ENCODE peak calls at places on chromosomes 13 and 19, in seven cellular contexts. One of them, this sample, is unnamed.

GRCh38 chr19:40392894-40393517 is 3.0 kb upstream of the HIPK4 start:
- DNase-seq in AG04449: no peak
- DNase-seq in lower lobe of right lung: peak
- DNase-seq in progenitor cell of endocrine pancreas: no peak
- DNase-seq in activated CD8-positive, alpha-beta T cell treated with anti-CD3 and anti-CD28 coated beads for 36 hours: no peak
- DNase-seq in PC-3: peak
- DNase-seq in tibial artery: no peak
- DNase-seq in this sample: no peak

GRCh38 chr19:35144600-35145436 is 1.8 kb downstream of the FXYD7 start:
- DNase-seq in tibial artery: no peak
- DNase-seq in progenitor cell of endocrine pancreas: no peak
- DNase-seq in activated CD8-positive, alpha-beta T cell treated with anti-CD3 and anti-CD28 coated beads for 36 hours: no peak
- DNase-seq in PC-3: peak
- DNase-seq in lower lobe of right lung: no peak
- DNase-seq in AG04449: no peak
- DNase-seq in this sample: no peak

GRCh38 chr19:1767464-1767933 is 14.2 kb downstream of the ONECUT3 start:
- DNase-seq in progenitor cell of endocrine pancreas: peak
- DNase-seq in tibial artery: no peak
- DNase-seq in AG04449: no peak
- DNase-seq in lower lobe of right lung: no peak
- DNase-seq in activated CD8-positive, alpha-beta T cell treated with anti-CD3 and anti-CD28 coated beads for 36 hours: peak
- DNase-seq in PC-3: peak
- DNase-seq in this sample: peak

GRCh38 chr19:1027953-1028902 is 1.8 kb downstream of the CNN2 start:
- DNase-seq in tibial artery: peak
- DNase-seq in activated CD8-positive, alpha-beta T cell treated with anti-CD3 and anti-CD28 coated beads for 36 hours: peak
- DNase-seq in progenitor cell of endocrine pancreas: peak
- DNase-seq in lower lobe of right lung: peak
- DNase-seq in AG04449: peak
- DNase-seq in PC-3: peak
- DNase-seq in this sample: peak

GRCh38 chr19:33988601-33989000 is 183.7 kb upstream of the LSM14A start:
- DNase-seq in PC-3: no peak
- DNase-seq in lower lobe of right lung: no peak
- DNase-seq in progenitor cell of endocrine pancreas: no peak
- DNase-seq in AG04449: no peak
- DNase-seq in activated CD8-positive, alpha-beta T cell treated with anti-CD3 and anti-CD28 coated beads for 36 hours: no peak
- DNase-seq in tibial artery: no peak
- DNase-seq in this sample: no peak

GRCh38 chr19:45114116-45114515 is 21.1 kb downstream of the PPP1R37 start:
- DNase-seq in lower lobe of right lung: no peak
- DNase-seq in progenitor cell of endocrine pancreas: no peak
- DNase-seq in PC-3: no peak
- DNase-seq in tibial artery: no peak
- DNase-seq in activated CD8-positive, alpha-beta T cell treated with anti-CD3 and anti-CD28 coated beads for 36 hours: no peak
- DNase-seq in AG04449: no peak
- DNase-seq in this sample: no peak

GRCh38 chr19:38596057-38596981 is 21.4 kb downstream of the MAP4K1 start:
- DNase-seq in AG04449: no peak
- DNase-seq in tibial artery: no peak
- DNase-seq in PC-3: peak
- DNase-seq in progenitor cell of endocrine pancreas: peak
- DNase-seq in activated CD8-positive, alpha-beta T cell treated with anti-CD3 and anti-CD28 coated beads for 36 hours: peak
- DNase-seq in lower lobe of right lung: peak
- DNase-seq in this sample: no peak

GRCh38 chr19:57282011-57282636 is 1.8 kb downstream of the ZNF460 start:
- DNase-seq in lower lobe of right lung: no peak
- DNase-seq in AG04449: no peak
- DNase-seq in PC-3: peak
- DNase-seq in tibial artery: no peak
- DNase-seq in activated CD8-positive, alpha-beta T cell treated with anti-CD3 and anti-CD28 coated beads for 36 hours: peak
- DNase-seq in progenitor cell of endocrine pancreas: no peak
- DNase-seq in this sample: peak

GRCh38 chr13:59883885-59884284 is 279.8 kb downstream of the DIAPH3 start:
- DNase-seq in activated CD8-positive, alpha-beta T cell treated with anti-CD3 and anti-CD28 coated beads for 36 hours: no peak
- DNase-seq in lower lobe of right lung: no peak
- DNase-seq in PC-3: no peak
- DNase-seq in AG04449: no peak
- DNase-seq in tibial artery: no peak
- DNase-seq in progenitor cell of endocrine pancreas: no peak
- DNase-seq in this sample: no peak

GRCh38 chr19:31548941-31549340 is 199.7 kb upstream of the TSHZ3 start:
- DNase-seq in lower lobe of right lung: no peak
- DNase-seq in AG04449: no peak
- DNase-seq in tibial artery: no peak
- DNase-seq in PC-3: no peak
- DNase-seq in activated CD8-positive, alpha-beta T cell treated with anti-CD3 and anti-CD28 coated beads for 36 hours: no peak
- DNase-seq in progenitor cell of endocrine pancreas: no peak
- DNase-seq in this sample: no peak

GRCh38 chr13:74975122-74975521 is 506.8 kb downstream of the TBC1D4 start:
- DNase-seq in progenitor cell of endocrine pancreas: no peak
- DNase-seq in tibial artery: no peak
- DNase-seq in PC-3: no peak
- DNase-seq in activated CD8-positive, alpha-beta T cell treated with anti-CD3 and anti-CD28 coated beads for 36 hours: no peak
- DNase-seq in AG04449: no peak
- DNase-seq in lower lobe of right lung: no peak
- DNase-seq in this sample: no peak

GRCh38 chr19:7742991-7743390 is 4.3 kb downstream of the CD209 start:
- DNase-seq in AG04449: no peak
- DNase-seq in progenitor cell of endocrine pancreas: no peak
- DNase-seq in tibial artery: no peak
- DNase-seq in lower lobe of right lung: no peak
- DNase-seq in activated CD8-positive, alpha-beta T cell treated with anti-CD3 and anti-CD28 coated beads for 36 hours: no peak
- DNase-seq in PC-3: no peak
- DNase-seq in this sample: no peak

GRCh38 chr13:102774210-102774560 is 599 bp upstream of the TEX30 start:
- DNase-seq in progenitor cell of endocrine pancreas: no peak
- DNase-seq in tibial artery: no peak
- DNase-seq in activated CD8-positive, alpha-beta T cell treated with anti-CD3 and anti-CD28 coated beads for 36 hours: peak
- DNase-seq in AG04449: no peak
- DNase-seq in PC-3: no peak
- DNase-seq in lower lobe of right lung: no peak
- DNase-seq in this sample: no peak

GRCh38 chr13:52070929-52071523 is 46.5 kb downstream of the UTP14C start:
- DNase-seq in AG04449: no peak
- DNase-seq in lower lobe of right lung: no peak
- DNase-seq in activated CD8-positive, alpha-beta T cell treated with anti-CD3 and anti-CD28 coated beads for 36 hours: peak
- DNase-seq in progenitor cell of endocrine pancreas: no peak
- DNase-seq in tibial artery: no peak
- DNase-seq in PC-3: no peak
- DNase-seq in this sample: peak

GRCh38 chr13:91401916-91402315 is 3.5 kb downstream of the GPC5 start:
- DNase-seq in tibial artery: no peak
- DNase-seq in AG04449: no peak
- DNase-seq in lower lobe of right lung: no peak
- DNase-seq in progenitor cell of endocrine pancreas: no peak
- DNase-seq in activated CD8-positive, alpha-beta T cell treated with anti-CD3 and anti-CD28 coated beads for 36 hours: no peak
- DNase-seq in PC-3: no peak
- DNase-seq in this sample: no peak

GRCh38 chr13:109152311-109152820 is 523.0 kb downstream of the MYO16 start:
- DNase-seq in progenitor cell of endocrine pancreas: no peak
- DNase-seq in PC-3: no peak
- DNase-seq in activated CD8-positive, alpha-beta T cell treated with anti-CD3 and anti-CD28 coated beads for 36 hours: no peak
- DNase-seq in tibial artery: no peak
- DNase-seq in AG04449: no peak
- DNase-seq in lower lobe of right lung: no peak
- DNase-seq in this sample: no peak

GRCh38 chr13:40063743-40064142 is 408.3 kb downstream of the COG6 start:
- DNase-seq in activated CD8-positive, alpha-beta T cell treated with anti-CD3 and anti-CD28 coated beads for 36 hours: no peak
- DNase-seq in tibial artery: no peak
- DNase-seq in lower lobe of right lung: no peak
- DNase-seq in AG04449: no peak
- DNase-seq in progenitor cell of endocrine pancreas: no peak
- DNase-seq in PC-3: peak
- DNase-seq in this sample: no peak

GRCh38 chr19:50453243-50453642 is 20.6 kb downstream of the MYBPC2 start:
- DNase-seq in PC-3: no peak
- DNase-seq in lower lobe of right lung: no peak
- DNase-seq in AG04449: no peak
- DNase-seq in progenitor cell of endocrine pancreas: no peak
- DNase-seq in tibial artery: no peak
- DNase-seq in activated CD8-positive, alpha-beta T cell treated with anti-CD3 and anti-CD28 coated beads for 36 hours: no peak
- DNase-seq in this sample: no peak

GRCh38 chr19:34241513-34242337 is 12.6 kb upstream of the GARRE1 start:
- DNase-seq in activated CD8-positive, alpha-beta T cell treated with anti-CD3 and anti-CD28 coated beads for 36 hours: peak
- DNase-seq in lower lobe of right lung: peak
- DNase-seq in tibial artery: no peak
- DNase-seq in PC-3: peak
- DNase-seq in progenitor cell of endocrine pancreas: peak
- DNase-seq in AG04449: no peak
- DNase-seq in this sample: peak

GRCh38 chr19:12689581-12690216 is 1.9 kb downstream of the GNG14 start:
- DNase-seq in tibial artery: no peak
- DNase-seq in AG04449: no peak
- DNase-seq in progenitor cell of endocrine pancreas: no peak
- DNase-seq in PC-3: no peak
- DNase-seq in lower lobe of right lung: no peak
- DNase-seq in activated CD8-positive, alpha-beta T cell treated with anti-CD3 and anti-CD28 coated beads for 36 hours: no peak
- DNase-seq in this sample: no peak

GRCh38 chr19:53865918-53866696 is 1.6 kb upstream of the MYADM start:
- DNase-seq in activated CD8-positive, alpha-beta T cell treated with anti-CD3 and anti-CD28 coated beads for 36 hours: peak
- DNase-seq in tibial artery: peak
- DNase-seq in lower lobe of right lung: peak
- DNase-seq in progenitor cell of endocrine pancreas: no peak
- DNase-seq in AG04449: no peak
- DNase-seq in PC-3: peak
- DNase-seq in this sample: peak

GRCh38 chr19:3163230-3163886 is 15.2 kb upstream of the S1PR4 start:
- DNase-seq in PC-3: peak
- DNase-seq in AG04449: no peak
- DNase-seq in tibial artery: no peak
- DNase-seq in progenitor cell of endocrine pancreas: peak
- DNase-seq in lower lobe of right lung: peak
- DNase-seq in activated CD8-positive, alpha-beta T cell treated with anti-CD3 and anti-CD28 coated beads for 36 hours: peak
- DNase-seq in this sample: peak

GRCh38 chr19:58279042-58279924 is 528 bp downstream of the ZNF8 start:
- DNase-seq in tibial artery: peak
- DNase-seq in PC-3: peak
- DNase-seq in activated CD8-positive, alpha-beta T cell treated with anti-CD3 and anti-CD28 coated beads for 36 hours: peak
- DNase-seq in lower lobe of right lung: peak
- DNase-seq in progenitor cell of endocrine pancreas: peak
- DNase-seq in AG04449: no peak
- DNase-seq in this sample: peak

GRCh38 chr19:13172335-13173128 is 22.3 kb downstream of the IER2 start:
- DNase-seq in tibial artery: peak
- DNase-seq in lower lobe of right lung: peak
- DNase-seq in PC-3: peak
- DNase-seq in activated CD8-positive, alpha-beta T cell treated with anti-CD3 and anti-CD28 coated beads for 36 hours: peak
- DNase-seq in progenitor cell of endocrine pancreas: no peak
- DNase-seq in AG04449: no peak
- DNase-seq in this sample: peak

GRCh38 chr19:3814648-3815047 is 28.5 kb upstream of the MATK start:
- DNase-seq in tibial artery: no peak
- DNase-seq in AG04449: no peak
- DNase-seq in progenitor cell of endocrine pancreas: no peak
- DNase-seq in PC-3: no peak
- DNase-seq in lower lobe of right lung: no peak
- DNase-seq in activated CD8-positive, alpha-beta T cell treated with anti-CD3 and anti-CD28 coated beads for 36 hours: no peak
- DNase-seq in this sample: no peak

GRCh38 chr19:49553451-49554271 is 25.9 kb downstream of the RCN3 start:
- DNase-seq in tibial artery: no peak
- DNase-seq in PC-3: peak
- DNase-seq in progenitor cell of endocrine pancreas: no peak
- DNase-seq in AG04449: peak
- DNase-seq in activated CD8-positive, alpha-beta T cell treated with anti-CD3 and anti-CD28 coated beads for 36 hours: peak
- DNase-seq in lower lobe of right lung: no peak
- DNase-seq in this sample: no peak

GRCh38 chr19:41447732-41448332 is 4.9 kb downstream of the ERICH4 start:
- DNase-seq in lower lobe of right lung: no peak
- DNase-seq in PC-3: no peak
- DNase-seq in AG04449: no peak
- DNase-seq in tibial artery: no peak
- DNase-seq in activated CD8-positive, alpha-beta T cell treated with anti-CD3 and anti-CD28 coated beads for 36 hours: no peak
- DNase-seq in progenitor cell of endocrine pancreas: no peak
- DNase-seq in this sample: no peak
- TF ChIP-seq CTCF in lower lobe of right lung: no peak
- TF ChIP-seq CTCF in PC-3: peak
- TF ChIP-seq CTCF in AG04449: no peak
- TF ChIP-seq CTCF in tibial artery: no peak
- TF ChIP-seq CTCF in activated CD8-positive, alpha-beta T cell treated with anti-CD3 and anti-CD28 coated beads for 36 hours: no peak
- TF ChIP-seq CTCF in progenitor cell of endocrine pancreas: no peak
- TF ChIP-seq CTCF in this sample: no peak

DNA sequence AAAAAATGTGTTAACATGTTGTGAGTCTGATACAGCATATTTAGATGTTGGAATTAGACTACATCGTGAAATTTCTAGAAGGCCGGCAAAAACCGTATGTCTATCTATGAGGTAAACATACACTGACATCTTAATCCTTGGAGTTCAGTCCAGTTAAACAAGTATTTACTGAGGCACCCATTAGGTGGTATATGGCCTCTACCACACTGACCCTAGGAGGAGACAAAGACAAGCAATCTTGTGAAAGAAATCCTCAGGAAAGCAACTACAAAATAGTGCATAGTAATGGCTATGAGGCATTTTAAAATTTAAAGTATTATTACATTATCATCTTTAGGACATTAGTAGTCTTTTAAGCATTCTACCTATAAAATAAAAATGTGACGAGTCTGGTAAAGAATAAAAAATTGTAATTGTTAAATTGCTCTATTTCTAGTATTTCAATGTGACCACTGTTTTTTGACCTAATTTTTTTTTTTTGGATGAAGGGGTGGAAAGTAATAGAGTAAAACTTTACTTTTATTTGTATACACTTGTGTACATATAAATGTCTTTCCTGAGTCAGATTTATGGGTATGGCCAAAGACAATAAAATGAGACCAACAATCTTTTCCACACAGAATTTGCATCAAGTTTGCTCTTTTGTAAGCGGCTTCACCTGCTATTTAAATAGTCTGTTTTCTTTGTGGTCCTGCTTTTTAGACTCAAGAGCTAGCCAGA is 50.5 kb downstream of the KATNAL1 start:
- DNase-seq in progenitor cell of endocrine pancreas: no peak
- DNase-seq in PC-3: no peak
- DNase-seq in activated CD8-positive, alpha-beta T cell treated with anti-CD3 and anti-CD28 coated beads for 36 hours: no peak
- DNase-seq in lower lobe of right lung: no peak
- DNase-seq in tibial artery: no peak
- DNase-seq in AG04449: no peak
- DNase-seq in this sample: no peak
- TF ChIP-seq CTCF in progenitor cell of endocrine pancreas: no peak
- TF ChIP-seq CTCF in PC-3: no peak
- TF ChIP-seq CTCF in activated CD8-positive, alpha-beta T cell treated with anti-CD3 and anti-CD28 coated beads for 36 hours: no peak
- TF ChIP-seq CTCF in lower lobe of right lung: no peak
- TF ChIP-seq CTCF in tibial artery: no peak
- TF ChIP-seq CTCF in AG04449: no peak
- TF ChIP-seq CTCF in this sample: no peak

GRCh38 chr13:53691417-53691816 is 662.8 kb downstream of the OLFM4 start:
- DNase-seq in progenitor cell of endocrine pancreas: no peak
- DNase-seq in PC-3: no peak
- DNase-seq in tibial artery: no peak
- DNase-seq in AG04449: no peak
- DNase-seq in lower lobe of right lung: no peak
- DNase-seq in activated CD8-positive, alpha-beta T cell treated with anti-CD3 and anti-CD28 coated beads for 36 hours: no peak
- DNase-seq in this sample: no peak

GRCh38 chr13:53694814-53695533 is 666.4 kb downstream of the OLFM4 start:
- DNase-seq in activated CD8-positive, alpha-beta T cell treated with anti-CD3 and anti-CD28 coated beads for 36 hours: no peak
- DNase-seq in tibial artery: no peak
- DNase-seq in AG04449: no peak
- DNase-seq in progenitor cell of endocrine pancreas: no peak
- DNase-seq in PC-3: no peak
- DNase-seq in lower lobe of right lung: no peak
- DNase-seq in this sample: no peak
- TF ChIP-seq CTCF in activated CD8-positive, alpha-beta T cell treated with anti-CD3 and anti-CD28 coated beads for 36 hours: no peak
- TF ChIP-seq CTCF in tibial artery: no peak
- TF ChIP-seq CTCF in AG04449: no peak
- TF ChIP-seq CTCF in progenitor cell of endocrine pancreas: peak
- TF ChIP-seq CTCF in PC-3: no peak
- TF ChIP-seq CTCF in lower lobe of right lung: no peak
- TF ChIP-seq CTCF in this sample: no peak

GRCh38 chr13:26112843-26113242 is 61.0 kb upstream of the SHISA2 start:
- DNase-seq in progenitor cell of endocrine pancreas: no peak
- DNase-seq in PC-3: peak
- DNase-seq in activated CD8-positive, alpha-beta T cell treated with anti-CD3 and anti-CD28 coated beads for 36 hours: no peak
- DNase-seq in lower lobe of right lung: no peak
- DNase-seq in tibial artery: no peak
- DNase-seq in AG04449: no peak
- DNase-seq in this sample: no peak
- TF ChIP-seq CTCF in progenitor cell of endocrine pancreas: peak
- TF ChIP-seq CTCF in PC-3: peak
- TF ChIP-seq CTCF in activated CD8-positive, alpha-beta T cell treated with anti-CD3 and anti-CD28 coated beads for 36 hours: no peak
- TF ChIP-seq CTCF in lower lobe of right lung: no peak
- TF ChIP-seq CTCF in tibial artery: no peak
- TF ChIP-seq CTCF in AG04449: peak
- TF ChIP-seq CTCF in this sample: no peak

This sample was measured in GM13976.